ENCODE peak calls at places on chromosomes 1 and 21, in five cellular contexts. M, S, N, Q and C are unnamed samples.

GRCh38 chr1:79043506-79043905 is 37.0 kb upstream of the ADGRL4 start:
- DNase-seq in Q (no peak), S (no peak), N (no peak), M (no peak), C (no peak)

GRCh38 chr1:193417420-193417819 is 231.0 kb upstream of the B3GALT2 start:
- DNase-seq in M (no peak), Q (no peak), N (no peak), S (no peak), C (no peak)

GRCh38 chr1:17799642-17800041 is 44.5 kb downstream of the ACTL8 start:
- DNase-seq in Q (no peak), S (no peak), M (no peak), N (no peak), C (no peak)

GRCh38 chr1:24888971-24889670 is 41.0 kb downstream of the RUNX3 start:
- DNase-seq in M (no peak), N (no peak), S (no peak), Q (no peak), C (no peak)

GRCh38 chr1:223211323-223211985 is 68.4 kb upstream of the TLR5 start:
- DNase-seq in N (no peak), Q (no peak), S (no peak), M (no peak), C (no peak)

GRCh38 chr1:52707927-52708655 is 9.9 kb upstream of the COA7 start:
- DNase-seq in Q (no peak), S (no peak), N (no peak), M (no peak), C (peak; percentile 16)

GRCh38 chr1:19338323-19338762 is 26.2 kb downstream of the SLC66A1 start:
- DNase-seq in M (no peak), S (no peak), N (no peak), Q (peak; percentile 74), C (peak; percentile 83)

GRCh38 chr1:204694145-204694544 is 8.6 kb upstream of the LRRN2 start:
- DNase-seq in S (no peak), Q (no peak), N (no peak), M (no peak), C (no peak)

GRCh38 chr21:27329255-27329851 is 362.5 kb upstream of the ADAMTS5 start:
- DNase-seq in Q (no peak), S (no peak), N (no peak), M (no peak), C (no peak)

GRCh38 chr1:150456161-150456647 is 31.0 kb upstream of the TARS2 start:
- DNase-seq in Q (no peak), S (no peak), M (no peak), N (no peak), C (no peak)

GRCh38 chr1:16905112-16905855 is 9.5 kb downstream of the RNU1-2 start:
- DNase-seq in M (peak; percentile 74), N (peak; percentile 92), Q (no peak), S (peak; percentile 64), C (peak; percentile 77)

GRCh38 chr1:160416369-160416768 is 16.0 kb downstream of the VANGL2 start:
- DNase-seq in N (peak; percentile 36), S (no peak), Q (peak; percentile 74), M (no peak), C (peak; percentile 22)

GRCh38 chr1:36595921-36596320 is 113.2 kb upstream of the CSF3R start:
- DNase-seq in S (no peak), M (no peak), Q (no peak), N (no peak), C (no peak)

GRCh38 chr21:44802396-44803153 is 955 bp upstream of the UBE2G2 start:
- DNase-seq in Q (peak; percentile 55), N (no peak), M (no peak), S (peak; percentile 73), C (peak; percentile 81)

GRCh38 chr1:43990271-43991199 is 864 bp upstream of the CCDC24 start:
- DNase-seq in M (no peak), N (no peak), S (peak; percentile 52), Q (peak; percentile 55), C (no peak)

GRCh38 chr21:39451332-39452206 is at the start of gene SH3BGR:
- DNase-seq in S (peak; percentile 73), N (no peak), Q (peak; percentile 18), M (no peak), C (no peak)

GRCh38 chr1:168945870-168946269 is 160.6 kb upstream of the ATP1B1 start:
- DNase-seq in Q (no peak), S (no peak), N (no peak), M (no peak), C (peak; percentile 5)

GRCh38 chr1:213989071-213989739 is 1.4 kb downstream of the PROX1 start:
- DNase-seq in N (no peak), S (no peak), Q (peak; percentile 53), M (no peak), C (peak; percentile 70)

GRCh38 chr1:8396083-8396911 is 78.4 kb downstream of the SLC45A1 start:
- DNase-seq in N (no peak), S (no peak), Q (no peak), M (no peak), C (no peak)

GRCh38 chr1:163820190-163820589 is 498.4 kb downstream of the NUF2 start:
- DNase-seq in Q (no peak), N (no peak), S (no peak), M (no peak), C (no peak)

GRCh38 chr1:182304218-182305016 is 87.2 kb downstream of the GLUL start:
- DNase-seq in M (no peak), S (no peak), N (no peak), Q (no peak), C (no peak)

GRCh38 chr1:35864813-35865212 is 18.2 kb upstream of the AGO1 start:
- DNase-seq in N (no peak), Q (no peak), M (no peak), S (no peak), C (no peak)

GRCh38 chr1:84758968-84759491 is 68.8 kb upstream of the SSX2IP start:
- DNase-seq in Q (no peak), M (no peak), N (no peak), S (no peak), C (no peak)

GRCh38 chr1:73901656-73902276 is 296.2 kb downstream of the LRRIQ3 start:
- DNase-seq in N (no peak), Q (no peak), S (no peak), M (no peak), C (no peak)

GRCh38 chr21:19712441-19712840 is 1285.8 kb upstream of the NCAM2 start:
- DNase-seq in N (no peak), Q (no peak), S (no peak), M (no peak), C (no peak)

GRCh38 chr1:119323216-119323982 is 45.2 kb upstream of the HAO2 start:
- DNase-seq in S (no peak), M (peak; percentile 85), Q (no peak), N (no peak), C (no peak)

GRCh38 chr21:45329261-45330074 is 41.8 kb upstream of the POFUT2 start:
- DNase-seq in S (no peak), M (no peak), Q (no peak), N (no peak), C (no peak)

GRCh38 chr1:36204347-36204909 is 19.8 kb upstream of the THRAP3 start:
- DNase-seq in N (no peak), S (no peak), M (no peak), Q (no peak), C (no peak)

GRCh38 chr1:72284398-72285073 is 2.2 kb upstream of the NEGR1 start:
- DNase-seq in M (no peak), Q (peak; percentile 51), S (no peak), N (no peak), C (peak; percentile 13)

GRCh38 chr1:220281159-220281574 is 8.9 kb upstream of the RAB3GAP2 start:
- DNase-seq in N (peak; percentile 24), S (no peak), Q (peak; percentile 18), M (no peak), C (no peak)

GRCh38 chr1:59487335-59488031 is 190.6 kb downstream of the FGGY start:
- DNase-seq in M (no peak), N (no peak), S (no peak), Q (no peak), C (no peak)
- TF ChIP-seq ZBTB33 in M (no peak), N (no peak), S (no peak), Q (no peak), C (no peak)

GRCh38 chr1:243944429-243945160 is 94.6 kb upstream of the AKT3 start:
- DNase-seq in S (no peak), Q (no peak), N (no peak), M (no peak), C (peak; percentile 14)
- TF ChIP-seq ZBTB33 in S (no peak), Q (no peak), N (no peak), M (no peak), C (no peak)

DNA sequence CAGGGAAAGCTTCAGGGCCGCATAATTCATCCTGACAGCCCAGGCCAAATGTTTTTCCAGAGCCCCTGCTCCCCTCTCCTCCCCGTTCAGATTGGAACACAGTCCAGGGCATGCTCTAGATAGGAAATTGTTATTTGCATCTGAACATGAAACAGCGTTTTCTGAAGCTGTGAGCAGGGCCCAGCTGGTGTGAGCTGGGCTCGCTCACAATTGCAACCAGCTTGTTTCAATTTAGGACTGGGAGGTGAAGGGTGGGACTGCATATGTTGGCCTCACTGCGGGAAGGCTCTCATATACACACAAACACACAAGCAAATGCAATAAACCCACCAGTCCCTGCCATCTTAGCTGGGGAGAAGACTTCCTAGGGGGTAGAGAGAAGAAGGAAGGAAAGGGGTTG is 253.3 kb upstream of the USP24 start:
- DNase-seq in Q (peak; percentile 31), S (no peak), N (no peak), M (no peak), C (no peak)
- TF ChIP-seq ZBTB33 in Q (no peak), S (no peak), N (no peak), M (no peak), C (no peak)

GRCh38 chr1:92752719-92753118 is 32.2 kb downstream of the EVI5 start:
- DNase-seq in Q (no peak), N (no peak), M (no peak), S (no peak), C (no peak)
- TF ChIP-seq ZBTB33 in Q (no peak), N (no peak), M (no peak), S (no peak), C (no peak)

GRCh38 chr1:21921100-21921875 is 15.8 kb downstream of the HSPG2 start:
- DNase-seq in N (no peak), M (no peak), Q (no peak), S (no peak), C (peak; percentile 88)
- TF ChIP-seq ZBTB33 in N (no peak), M (no peak), Q (no peak), S (no peak), C (no peak)

GRCh38 chr1:174165471-174166137 is 6.3 kb downstream of the RABGAP1L start:
- DNase-seq in M (no peak), Q (no peak), N (no peak), S (no peak), C (no peak)
- TF ChIP-seq ZBTB33 in M (no peak), Q (no peak), N (no peak), S (no peak), C (no peak)

GRCh38 chr1:26021647-26022403 is at the start of gene EXTL1:
- DNase-seq in Q (peak; percentile 96), N (no peak), S (no peak), M (no peak), C (no peak)
- TF ChIP-seq ZBTB33 in Q (no peak), N (no peak), S (no peak), M (no peak), C (no peak)

GRCh38 chr1:91830242-91831131 is 55.5 kb downstream of the TGFBR3 start:
- DNase-seq in M (no peak), Q (no peak), N (no peak), S (no peak), C (peak; percentile 84)
- TF ChIP-seq ZBTB33 in M (no peak), Q (no peak), N (no peak), S (no peak), C (no peak)